ENCODE peak calls at places on chromosomes 2 and 18, in five cellular contexts. D is neuronal stem cell, J is T-helper 9 cell, B is astrocyte of the spinal cord, Z is HFFc6. Y is an unnamed sample.

GRCh38 chr18:79503891-79504475 is 108.3 kb downstream of the NFATC1 start:
- DNase-seq in B (no peak), Z (no peak), D (no peak), J (no peak), Y (no peak)

GRCh38 chr18:58069104-58069503 is 25.1 kb downstream of the NEDD4L start:
- DNase-seq in D (no peak), J (no peak), Z (no peak), B (no peak), Y (no peak)

GRCh38 chr18:27723168-27723567 is 453.8 kb downstream of the CDH2 start:
- DNase-seq in D (no peak), J (no peak), Z (peak), B (peak), Y (no peak)

GRCh38 chr18:13909541-13909940 is 5.8 kb downstream of the MC2R start:
- DNase-seq in B (no peak), D (no peak), J (no peak), Z (no peak), Y (no peak)

GRCh38 chr2:64217198-64217869 is 73.1 kb upstream of the PELI1 start:
- DNase-seq in J (no peak), Z (no peak), B (no peak), D (no peak), Y (no peak)

GRCh38 chr2:41836944-41837343 is 210.9 kb upstream of the PKDCC start:
- DNase-seq in D (peak), B (peak), J (peak), Z (peak), Y (peak)

GRCh38 chr2:8285081-8285480 is 396.8 kb upstream of the ID2 start:
- DNase-seq in Z (no peak), D (no peak), B (no peak), J (no peak), Y (no peak)

GRCh38 chr2:217164008-217164407 is 304.1 kb upstream of the TNP1 start:
- DNase-seq in Z (no peak), B (no peak), D (no peak), J (no peak), Y (no peak)

GRCh38 chr18:73895701-73896100 is 251.9 kb downstream of the FBXO15 start:
- DNase-seq in J (no peak), D (no peak), B (no peak), Z (no peak), Y (no peak)

GRCh38 chr2:188068093-188068492 is 223.6 kb upstream of the GULP1 start:
- DNase-seq in B (no peak), D (no peak), J (no peak), Z (peak), Y (no peak)

GRCh38 chr18:12722731-12723130 is 19.9 kb downstream of the PSMG2 start:
- DNase-seq in J (no peak), Z (no peak), D (no peak), B (no peak), Y (no peak)

GRCh38 chr2:241279413-241279812 is 36.1 kb downstream of the HDLBP start:
- DNase-seq in D (no peak), Z (no peak), J (no peak), B (no peak), Y (no peak)

GRCh38 chr18:57644540-57644939 is 22.9 kb upstream of the NARS1 start:
- DNase-seq in D (no peak), B (peak), Z (no peak), J (no peak), Y (no peak)

GRCh38 chr2:60957643-60958042 is 59.9 kb upstream of the PEX13 start:
- DNase-seq in D (no peak), Z (no peak), J (no peak), B (no peak), Y (no peak)

GRCh38 chr2:71700880-71701397 is 247.6 kb downstream of the DYSF start:
- DNase-seq in J (no peak), Z (no peak), D (peak), B (no peak), Y (no peak)

GRCh38 chr2:235024191-235024611 is 72.4 kb downstream of the SH3BP4 start:
- DNase-seq in B (peak), Z (peak), J (no peak), D (no peak), Y (no peak)

GRCh38 chr2:196324212-196324611 is 152.8 kb upstream of the STK17B start:
- DNase-seq in Z (peak), J (no peak), D (no peak), B (no peak), Y (no peak)

GRCh38 chr18:37930640-37931039 is 365.0 kb upstream of the CELF4 start:
- DNase-seq in D (no peak), Z (no peak), J (no peak), B (no peak), Y (no peak)

GRCh38 chr2:69720404-69720803 is 21.5 kb upstream of the ANXA4 start:
- DNase-seq in Z (no peak), J (no peak), B (no peak), D (no peak), Y (no peak)

GRCh38 chr2:9498210-9498609 is 23.9 kb downstream of the IAH1 start:
- DNase-seq in J (no peak), D (no peak), Z (peak), B (peak), Y (no peak)

GRCh38 chr2:6995406-6996117 is 78.3 kb downstream of the RNF144A start:
- DNase-seq in B (no peak), J (no peak), Z (no peak), D (no peak), Y (no peak)

GRCh38 chr2:121501070-121501469 is 29.6 kb upstream of the RNU4ATAC start:
- DNase-seq in Z (peak), D (no peak), B (peak), J (no peak), Y (no peak)

GRCh38 chr18:5543036-5543671 is 643 bp downstream of the EPB41L3 start:
- DNase-seq in Z (no peak), D (peak), J (no peak), B (no peak), Y (peak)

GRCh38 chr2:133415210-133415876 is 152.9 kb downstream of the NCKAP5 start:
- DNase-seq in B (no peak), Z (no peak), J (no peak), D (no peak), Y (no peak)

GRCh38 chr18:36757081-36757480 is 71.7 kb downstream of the TPGS2 start:
- DNase-seq in B (peak), Z (peak), J (no peak), D (peak), Y (no peak)

Y was measured in ecto neural progenitor cell.